ENCODE peak calls at places on chromosomes 13 and 19, in six cellular contexts. I is stimulated activated CD4-positive, alpha-beta T cell treated with anti-CD3 and anti-CD28 coated beads, TNF-alpha, amount 100 ng/mL, for 48 hours; C is A549; V is AG04449; H is cerebellar nuclear complex; W is NCI-H2029. T is an unnamed sample.

GRCh38 chr13:50909605-50910482 is at the start of gene RNASEH2B:
- DNase-seq in H (no peak), V (no peak), W (peak; percentile 48), I (peak; percentile 61), C (peak; percentile 70), T (no peak)

GRCh38 chr19:3162418-3163229 is 15.9 kb upstream of the S1PR4 start:
- DNase-seq in C (peak; percentile 50), H (no peak), V (no peak), W (no peak), I (no peak), T (no peak)

GRCh38 chr19:2983351-2984195 is 6.2 kb downstream of the TLE6 start:
- DNase-seq in H (no peak), W (peak; percentile 13), C (no peak), I (no peak), V (no peak), T (no peak)

GRCh38 chr13:113023217-113023597 is 54.2 kb downstream of the MCF2L start:
- DNase-seq in W (no peak), I (no peak), V (no peak), H (no peak), C (no peak), T (no peak)

GRCh38 chr19:18437481-18438330 is at the start of gene ISYNA1:
- DNase-seq in W (peak; percentile 28), C (peak; percentile 69), I (peak; percentile 44), H (no peak), V (no peak), T (no peak)

GRCh38 chr13:78176880-78177279 is 258.2 kb upstream of the EDNRB start:
- DNase-seq in C (no peak), H (no peak), V (no peak), W (no peak), I (no peak), T (no peak)

GRCh38 chr19:13195678-13196077 is 45.5 kb downstream of the IER2 start:
- DNase-seq in V (no peak), H (no peak), C (peak; percentile 36), W (no peak), I (peak; percentile 46), T (no peak)

GRCh38 chr13:30776661-30777060 is 41.3 kb downstream of the ALOX5AP start:
- DNase-seq in W (no peak), I (no peak), V (no peak), C (no peak), H (no peak), T (no peak)

GRCh38 chr13:34867590-34867989 is 74.5 kb upstream of the NBEA start:
- DNase-seq in C (peak; percentile 15), W (no peak), I (no peak), V (peak; percentile 5), H (no peak), T (no peak)

GRCh38 chr13:44197791-44198770 is 175.5 kb upstream of the SERP2 start:
- DNase-seq in C (no peak), V (no peak), H (no peak), W (no peak), I (no peak), T (no peak)

GRCh38 chr13:90362718-90363117 is 984.8 kb upstream of the MIR17HG start:
- DNase-seq in H (no peak), V (no peak), W (no peak), I (no peak), C (peak; percentile 39), T (no peak)

GRCh38 chr19:18940791-18941627 is at the start of gene HOMER3:
- DNase-seq in I (peak; percentile 75), C (peak; percentile 36), W (peak; percentile 32), H (no peak), V (no peak), T (no peak)

T was measured in vagina.